ENCODE peak calls at places on chromosomes 7 and 10, in seven cellular contexts. H, O, N, P, S, Q and J are unnamed samples.

GRCh38 chr7:46658281-46658680 is 737.2 kb upstream of the IGFBP3 start:
- DNase-seq in Q (no peak), O (no peak), H (no peak), N (no peak), S (no peak), P (no peak), J (no peak)

GRCh38 chr10:132306341-132306685 is 1.4 kb downstream of the STK32C start:
- DNase-seq in H (no peak), S (no peak), N (no peak), Q (no peak), O (no peak), P (no peak), J (no peak)

GRCh38 chr10:112967200-112967599 is 17.2 kb downstream of the TCF7L2 start:
- DNase-seq in P (peak; percentile 40), S (peak; percentile 30), O (no peak), Q (no peak), N (no peak), H (no peak), J (no peak)

GRCh38 chr7:43756368-43757072 is 2.0 kb upstream of the BLVRA start:
- DNase-seq in H (no peak), P (peak; percentile 86), N (peak; percentile 23), S (peak; percentile 63), O (no peak), Q (no peak), J (no peak)

GRCh38 chr10:109343293-109343692 is 580.0 kb downstream of the XPNPEP1 start:
- DNase-seq in P (no peak), O (no peak), S (peak; percentile 51), H (no peak), Q (no peak), N (no peak), J (no peak)

GRCh38 chr10:33337335-33337854 is 2.9 kb upstream of the NRP1 start:
- DNase-seq in N (no peak), O (peak; percentile 4), P (peak; percentile 40), Q (no peak), S (peak; percentile 68), H (no peak), J (no peak)

GRCh38 chr10:72173267-72173634 is 42.6 kb upstream of the ANAPC16 start:
- DNase-seq in Q (no peak), O (no peak), H (no peak), S (no peak), N (no peak), P (no peak), J (no peak)

GRCh38 chr7:116145245-116145852 is 65.0 kb upstream of the TES start:
- DNase-seq in S (no peak), Q (no peak), N (no peak), H (no peak), P (no peak), O (no peak), J (no peak)